ENCODE peak calls at places on chromosomes 7 and 10, in eight cellular contexts. R, S, O, P, Z, T, Y and V are unnamed samples.

GRCh38 chr10:78339251-78339650 is 305.6 kb downstream of the RPS24 start:
- DNase-seq in S (no peak), P (no peak), Z (no peak), O (no peak), R (no peak), T (no peak), Y (peak), V (no peak)

GRCh38 chr10:128073880-128074279 is 52.3 kb downstream of the MKI67 start:
- DNase-seq in T (no peak), S (no peak), Y (no peak), P (no peak), Z (peak), O (no peak), R (no peak), V (no peak)

GRCh38 chr7:134818568-134819345 is 39.3 kb downstream of the CALD1 start:
- DNase-seq in Y (no peak), Z (no peak), O (no peak), S (no peak), R (no peak), T (no peak), P (no peak), V (no peak)

GRCh38 chr10:5975641-5976473 is 1.5 kb downstream of the IL15RA start:
- DNase-seq in Y (no peak), Z (peak), O (peak), P (peak), T (peak), R (no peak), S (peak), V (peak)

GRCh38 chr10:94423627-94424026 is 21.3 kb downstream of the TBC1D12 start:
- DNase-seq in R (no peak), Z (no peak), P (no peak), Y (no peak), S (no peak), O (no peak), T (no peak), V (no peak)

GRCh38 chr7:38280000-38280399 is 6.6 kb upstream of the TARP start:
- DNase-seq in P (no peak), O (no peak), T (no peak), Z (no peak), S (no peak), Y (no peak), R (no peak), V (no peak)

GRCh38 chr10:84348431-84348830 is 20.0 kb downstream of the CCSER2 start:
- DNase-seq in Z (no peak), S (no peak), O (no peak), T (no peak), R (no peak), P (no peak), Y (no peak), V (no peak)

GRCh38 chr10:78774614-78774998 is 294.2 kb upstream of the ZMIZ1 start:
- DNase-seq in S (no peak), Y (peak), Z (no peak), O (no peak), T (no peak), R (no peak), P (no peak), V (no peak)